ENCODE peak calls at places on chromosomes 1 and 21, in five cellular contexts. J is esophagus squamous epithelium, D is colonic mucosa, G is small intestine, H is hepatocyte. S is an unnamed sample. For H3K4me1, the result is how much of the 10 kb centered on the place peaks cover.

GRCh38 chr1:65393345-65393744 is 27.1 kb upstream of the LEPR start:
- DNase-seq in H (no peak), D (no peak), J (no peak), G (no peak), S (no peak)

GRCh38 chr21:17660862-17661261 is 48.2 kb upstream of the BTG3 start:
- DNase-seq in D (no peak), G (peak), J (no peak), H (no peak), S (no peak)

GRCh38 chr1:25771246-25772114 is 28.5 kb upstream of the SELENON start:
- DNase-seq in G (peak), D (peak), J (no peak), H (peak), S (no peak)

GRCh38 chr1:30087465-30087864 is 635.9 kb downstream of the MATN1 start:
- DNase-seq in H (no peak), G (no peak), J (no peak), D (no peak), S (no peak)

GRCh38 chr21:31098576-31099005 is 60.3 kb upstream of the KRTAP19-8 start:
- DNase-seq in J (no peak), G (peak), H (peak), D (peak), S (no peak)

GRCh38 chr21:41186763-41187536 is 19.0 kb downstream of the BACE2 start:
- DNase-seq in J (no peak), H (peak), D (no peak), G (no peak), S (no peak)

GRCh38 chr21:42002421-42002958 is 7.7 kb downstream of the ZBTB21 start:
- DNase-seq in D (no peak), H (peak), G (no peak), J (no peak), S (no peak)

GRCh38 chr1:207084701-207085180 is 3.9 kb upstream of the C4BPB start:
- DNase-seq in H (peak), G (peak), D (peak), J (no peak), S (no peak)

GRCh38 chr1:153357076-153357852 is 390 bp upstream of the S100A9 start:
- DNase-seq in H (no peak), J (peak), D (peak), G (peak), S (peak)

GRCh38 chr1:218380125-218380977 is 35.2 kb downstream of the TGFB2 start:
- DNase-seq in G (no peak), H (peak), D (no peak), J (no peak), S (peak)

GRCh38 chr21:18384771-18385170 is 18.8 kb downstream of the TMPRSS15 start:
- DNase-seq in H (peak), D (no peak), G (peak), J (no peak), S (no peak)

GRCh38 chr1:119136401-119136800 is 4.1 kb downstream of the WARS2 start:
- DNase-seq in D (no peak), J (no peak), H (no peak), G (no peak), S (no peak)

DNA sequence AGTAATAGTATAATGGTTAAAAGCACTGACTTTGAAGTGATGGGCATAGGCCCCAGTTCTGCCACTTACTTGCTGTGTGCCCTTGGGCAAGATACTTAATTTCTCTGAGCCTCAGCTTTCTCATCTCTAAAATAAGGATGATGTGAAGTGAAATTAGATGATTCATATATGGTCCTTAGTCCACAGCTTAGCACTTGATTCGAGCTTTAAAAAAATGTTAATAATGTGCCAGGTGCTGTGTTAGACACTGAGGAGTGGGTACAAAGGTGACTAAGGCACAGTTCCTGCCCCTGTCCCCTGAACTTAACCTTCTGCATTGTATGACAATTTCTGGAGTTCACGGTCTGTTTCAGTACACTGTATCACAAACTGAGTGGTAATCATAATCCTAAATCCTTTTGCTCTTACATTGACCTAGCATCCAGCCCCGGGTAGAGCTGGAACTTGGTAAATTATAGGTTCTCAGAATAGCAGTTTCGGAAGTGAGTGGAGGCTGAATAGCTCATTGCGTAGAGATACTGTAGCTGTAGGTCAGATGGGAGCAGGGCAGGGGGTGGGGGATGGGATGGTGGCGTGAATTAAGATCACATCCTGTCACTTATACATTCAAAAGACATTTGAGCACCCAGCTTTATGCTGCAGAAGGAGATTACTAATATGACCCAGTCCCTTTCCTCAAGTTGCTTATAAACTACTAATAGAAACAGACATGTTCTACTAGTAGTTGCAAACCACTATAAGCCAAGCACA is 1.5 kb downstream of the ZNF691 start:
- DNase-seq in D (no peak), J (no peak), G (no peak), H (no peak), S (no peak)
- H3K4me3 ChIP-seq in D (no peak), J (no peak), G (no peak), H (no peak), S (no peak)

DNA sequence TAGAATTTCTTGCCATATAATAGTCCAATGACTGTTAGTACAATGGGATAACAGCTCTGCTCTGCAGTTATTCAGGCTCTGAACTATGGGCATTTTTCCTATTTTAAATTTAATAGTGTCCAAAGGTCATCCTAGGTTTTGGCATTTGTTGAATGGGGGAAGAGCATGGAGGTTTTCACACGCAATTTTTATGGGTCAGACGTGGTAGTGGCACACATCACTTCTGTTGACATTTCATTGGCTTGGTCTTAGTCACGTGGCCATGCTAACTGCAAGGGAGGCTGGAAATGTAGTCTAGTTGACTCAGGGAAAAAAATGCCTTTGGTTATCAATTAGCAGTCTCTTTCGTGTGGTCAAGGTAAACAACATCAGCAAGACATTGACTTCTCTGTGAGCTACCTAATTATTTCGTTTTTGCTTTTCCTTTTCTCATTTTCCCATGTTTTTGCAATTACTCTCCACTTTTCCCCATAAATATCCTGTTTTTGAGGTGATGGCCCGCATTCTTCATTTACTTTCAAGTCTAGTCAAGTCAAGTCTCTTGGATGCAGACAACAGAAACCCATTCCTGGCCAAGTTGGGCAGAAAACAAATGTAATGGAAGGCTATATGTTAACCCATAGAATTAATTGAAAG is 82.8 kb downstream of the DYRK1A start:
- DNase-seq in H (no peak), D (no peak), G (no peak), J (no peak), S (no peak)
- H3K4me1 ChIP-seq in H (under half), D (under half), G (under half), J (under half), S (under half)

GRCh38 chr1:165863346-165863745 is 35.9 kb downstream of the UCK2 start:
- DNase-seq in J (no peak), G (no peak), D (no peak), H (no peak), S (no peak)
- H3K27ac ChIP-seq in J (no peak), G (no peak), D (no peak), H (no peak), S (no peak)

DNA sequence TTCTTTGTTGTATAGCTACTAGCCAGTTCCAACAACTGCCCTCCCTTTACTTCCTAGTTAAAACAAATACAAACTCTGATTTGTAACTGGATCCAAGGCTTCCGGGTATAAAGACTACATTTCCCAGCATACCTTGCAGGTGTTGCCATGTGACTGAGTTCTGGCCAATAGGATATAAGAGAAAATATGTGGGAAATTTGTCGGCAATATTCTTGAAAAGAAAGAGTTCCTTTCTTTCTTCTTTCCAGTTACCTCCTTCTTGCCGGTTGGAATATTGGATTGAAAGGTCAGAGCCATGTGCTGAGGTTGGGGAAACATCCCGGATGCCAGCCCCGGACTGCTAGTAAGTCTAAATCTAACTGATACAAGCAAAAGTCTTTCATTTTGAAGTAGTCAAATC is 23.0 kb upstream of the ZBTB40 start:
- DNase-seq in H (peak), G (peak), D (peak), J (no peak), S (no peak)
- H3K4me3 ChIP-seq in H (peak), G (no peak), D (peak), J (peak), S (peak)

DNA sequence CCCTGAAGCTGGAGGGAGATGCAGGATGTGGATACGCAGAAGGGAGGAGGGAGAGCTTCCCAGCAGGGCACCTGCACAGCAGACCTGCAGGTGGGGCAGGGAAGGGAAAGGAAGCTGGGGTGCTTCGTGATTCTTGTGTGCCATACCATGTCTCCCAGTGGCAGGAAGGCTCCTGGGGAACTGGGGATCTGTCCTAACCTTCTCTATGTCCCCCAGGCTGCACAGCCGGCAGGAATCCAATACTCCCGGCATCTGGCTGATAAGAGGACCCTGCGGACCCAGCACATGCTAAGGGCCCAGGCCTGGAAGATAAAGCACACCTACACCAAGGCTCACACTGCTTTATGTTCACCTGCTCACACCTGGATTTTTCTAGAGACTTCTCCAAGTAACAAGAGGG is 79.4 kb downstream of the ITPKB start:
- DNase-seq in H (no peak), D (no peak), J (no peak), G (no peak), S (no peak)
- H3K4me1 ChIP-seq in H (under half), D (under half), J (half or more), G (under half), S (under half)

DNA sequence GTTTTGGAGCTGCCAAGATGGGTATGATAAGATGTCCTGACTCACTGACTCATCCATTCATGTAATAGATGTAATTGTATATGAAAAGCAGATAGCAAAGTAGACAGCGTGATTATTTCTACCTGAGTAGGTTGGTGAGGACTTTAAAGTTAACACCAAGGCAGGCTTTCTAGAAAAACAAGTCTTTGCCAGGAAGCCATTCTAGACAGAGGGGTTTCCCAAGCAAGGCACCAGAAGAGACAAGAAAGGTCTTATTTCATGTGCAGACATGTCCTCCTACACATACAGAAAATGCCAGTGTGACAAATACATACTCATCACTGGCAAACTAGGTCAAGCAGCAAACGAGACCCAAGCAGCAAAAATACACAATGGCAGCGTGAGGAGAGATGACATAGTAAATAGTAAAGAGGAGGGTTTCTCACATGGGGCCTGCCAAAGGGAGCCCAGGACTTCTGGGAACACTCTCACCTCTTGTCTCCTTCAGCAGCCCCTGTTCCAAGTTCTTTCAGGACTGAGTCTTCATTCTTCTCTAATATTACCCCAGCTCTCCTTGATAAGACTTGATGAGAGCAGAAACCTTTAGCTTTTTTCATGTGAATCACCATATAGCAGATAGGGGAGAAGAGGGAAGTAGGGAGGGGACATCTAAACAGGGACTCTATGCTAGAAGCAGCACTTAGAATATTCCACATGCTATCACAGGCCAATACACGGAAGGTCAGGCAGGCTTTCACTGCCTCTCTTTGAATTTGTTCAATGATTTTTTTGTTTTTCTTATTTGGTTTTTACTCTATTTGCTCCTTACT is 114.6 kb upstream of the ATP1B1 start:
- DNase-seq in H (no peak), G (no peak), J (no peak), D (no peak), S (no peak)
- H3K27ac ChIP-seq in H (no peak), G (no peak), J (no peak), D (no peak), S (peak)

S was measured in RWPE2.